ENCODE peak calls at places on chromosomes 2 and 18, in four cellular contexts. F is sigmoid colon, A is H1, C is PC-3. G is an unnamed sample.

GRCh38 chr18:43596106-43596712 is 318.9 kb upstream of the SYT4 start:
- DNase-seq in A (no peak), C (peak; percentile 42), F (no peak), G (no peak)

GRCh38 chr18:41887100-41887499 is 67.9 kb upstream of the PIK3C3 start:
- DNase-seq in C (no peak), F (no peak), A (no peak), G (no peak)

GRCh38 chr18:45149712-45150111 is 465.6 kb upstream of the SLC14A2 start:
- DNase-seq in F (no peak), C (no peak), A (no peak), G (no peak)

GRCh38 chr2:130393318-130393910 is 37.6 kb downstream of the PTPN18 start:
- DNase-seq in C (peak; percentile 45), A (no peak), F (no peak), G (no peak)

GRCh38 chr2:23402205-23402740 is 17.3 kb downstream of the KLHL29 start:
- DNase-seq in F (no peak), A (no peak), C (no peak), G (no peak)

GRCh38 chr18:46324556-46324955 is 220.4 kb downstream of the HAUS1 start:
- DNase-seq in A (no peak), C (peak; percentile 61), F (no peak), G (no peak)

GRCh38 chr18:75173125-75173432 is 35.9 kb downstream of the PTGR3 start:
- DNase-seq in C (peak; percentile 11), A (no peak), F (no peak), G (no peak)

GRCh38 chr2:157932480-157933205 is 56.5 kb upstream of the ACVR1 start:
- DNase-seq in F (no peak), C (no peak), A (peak; percentile 63), G (no peak)

GRCh38 chr2:216216951-216217903 is 108.1 kb downstream of the XRCC5 start:
- DNase-seq in C (peak; percentile 87), A (no peak), F (no peak), G (no peak)

GRCh38 chr18:8706545-8706980 is 1.2 kb downstream of the MTCL1 start:
- DNase-seq in F (peak; percentile 65), C (peak; percentile 11), A (no peak), G (peak; percentile 79)

GRCh38 chr18:8708670-8709069 is 3.3 kb downstream of the MTCL1 start:
- DNase-seq in A (no peak), C (no peak), F (no peak), G (no peak)

GRCh38 chr18:8706981-8707940 is 1.9 kb downstream of the MTCL1 start:
- DNase-seq in F (peak; percentile 87), A (no peak), C (peak; percentile 83), G (peak; percentile 84)

GRCh38 chr18:8709248-8710059 is 4.1 kb downstream of the MTCL1 start:
- DNase-seq in A (no peak), F (no peak), C (no peak), G (no peak)

GRCh38 chr18:8707946-8708345 is 2.6 kb downstream of the MTCL1 start:
- DNase-seq in F (no peak), C (no peak), A (no peak), G (no peak)
- TF ChIP-seq CTCF in F (no peak), C (no peak), A (no peak), G (no peak)

GRCh38 chr18:63480476-63480875 is 3.7 kb downstream of the SERPINB5 start:
- DNase-seq in C (no peak), A (no peak), F (no peak), G (no peak)
- H3K4me3 ChIP-seq in C (peak overlapping the region; percentile 95), A (no peak overlapping the region), F (no peak overlapping the region), G (no peak overlapping the region)

GRCh38 chr18:57790316-57790715 is 12.8 kb downstream of the ATP8B1 start:
- DNase-seq in C (no peak), A (no peak), F (no peak), G (no peak)

GRCh38 chr18:57793630-57793986 is 9.5 kb downstream of the ATP8B1 start:
- DNase-seq in F (no peak), C (no peak), A (no peak), G (no peak)

GRCh38 chr18:57791192-57791591 is 11.9 kb downstream of the ATP8B1 start:
- DNase-seq in A (no peak), C (no peak), F (no peak), G (no peak)

GRCh38 chr18:57792741-57793629 is 10.1 kb downstream of the ATP8B1 start:
- DNase-seq in A (no peak), F (no peak), C (no peak), G (no peak)

GRCh38 chr18:57791911-57792310 is 11.2 kb downstream of the ATP8B1 start:
- DNase-seq in F (no peak), C (no peak), A (no peak), G (no peak)
- H3K4me1 ChIP-seq in F (peaks cover 55% of the 10 kb centered on the region), C (peaks cover 61% of the 10 kb centered on the region), A (no peaks in the 10 kb centered on the region), G (peaks cover 18% of the 10 kb centered on the region)

DNA sequence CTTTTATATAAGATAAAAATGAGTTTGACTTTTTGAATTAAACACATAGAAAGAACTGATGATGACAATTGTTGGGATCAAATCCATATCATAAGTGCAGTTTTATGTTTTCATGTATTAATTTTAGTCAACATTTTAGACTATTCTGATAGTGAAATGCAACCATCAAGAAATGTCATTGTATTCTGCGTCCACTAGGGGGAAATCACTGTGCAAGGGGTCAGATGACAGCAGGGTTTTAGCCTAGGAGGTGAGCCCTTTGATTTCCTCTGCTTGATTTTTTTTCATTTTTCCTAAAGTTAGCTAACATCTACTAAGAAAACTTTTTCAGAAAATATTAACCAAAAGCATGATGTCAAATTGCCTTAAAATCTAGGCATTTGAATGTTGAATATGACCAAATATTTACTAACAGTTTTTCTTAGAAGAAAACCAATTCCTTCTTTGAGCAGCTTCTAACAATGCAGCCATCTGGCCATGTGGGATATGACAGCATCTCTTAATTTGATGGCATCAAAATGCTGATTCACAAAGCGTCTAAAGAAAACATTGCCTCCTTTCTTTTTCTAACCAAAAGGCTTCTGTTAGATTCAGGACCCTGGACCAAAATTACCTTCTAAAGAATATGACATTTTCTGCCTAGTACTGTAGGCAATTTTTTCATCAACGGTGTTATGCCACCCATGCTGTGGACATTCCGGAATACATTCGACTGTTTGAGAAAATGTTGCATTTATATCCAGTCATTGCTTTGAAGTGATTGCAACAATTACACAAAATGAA is 141.5 kb downstream of the SPHKAP start:
- DNase-seq in F (no peak), A (no peak), C (peak; percentile 51), G (no peak)
- TF ChIP-seq CTCF in F (no peak), A (peak; percentile 7), C (peak; percentile 84), G (peak; percentile 52)

GRCh38 chr2:181420259-181421130 is 36.7 kb upstream of the ITGA4 start:
- DNase-seq in F (no peak), C (no peak), A (no peak), G (no peak)

GRCh38 chr2:181419124-181419855 is 37.9 kb upstream of the ITGA4 start:
- DNase-seq in F (no peak), A (no peak), C (no peak), G (no peak)

GRCh38 chr2:181426687-181427086 is 30.5 kb upstream of the ITGA4 start:
- DNase-seq in F (no peak), A (no peak), C (no peak), G (no peak)

GRCh38 chr2:181421131-181421458 is 36.1 kb upstream of the ITGA4 start:
- DNase-seq in C (no peak), F (no peak), A (no peak), G (no peak)

DNA sequence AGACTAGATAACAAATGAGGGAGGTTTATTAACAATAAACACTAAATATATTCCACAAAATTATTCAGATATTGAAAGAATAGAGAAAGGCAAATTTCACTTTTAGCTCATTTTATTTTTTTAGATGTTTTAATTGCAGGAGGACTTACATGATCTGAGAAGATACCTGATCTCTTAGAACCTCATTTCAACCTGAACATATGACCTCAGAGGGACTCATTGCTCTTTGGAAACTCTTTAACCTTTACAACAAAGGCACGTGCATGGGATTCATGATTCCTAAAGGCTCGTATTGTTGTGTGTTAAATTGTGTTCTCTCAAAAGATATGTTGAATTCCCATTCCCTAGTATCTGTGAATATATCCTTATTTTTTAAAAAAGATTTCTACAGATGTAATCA is 35.7 kb upstream of the ITGA4 start:
- DNase-seq in C (no peak), F (no peak), A (no peak), G (no peak)
- H3K4me3 ChIP-seq in C (no peak overlapping the region), F (no peak overlapping the region), A (no peak overlapping the region), G (no peak overlapping the region)

GRCh38 chr2:239266779-239267410 is 133.9 kb downstream of the HDAC4 start:
- DNase-seq in A (no peak), F (peak; percentile 64), C (no peak), G (no peak)
- H3K4me1 ChIP-seq in A (peaks cover 22% of the 10 kb centered on the region), F (peaks cover 100% of the 10 kb centered on the region), C (peaks cover 34% of the 10 kb centered on the region), G (peaks cover 49% of the 10 kb centered on the region)

GRCh38 chr2:231612199-231613053 is 19.8 kb downstream of the TEX44 start:
- DNase-seq in C (peak; percentile 84), A (no peak), F (peak; percentile 98), G (peak; percentile 93)

GRCh38 chr2:231613054-231613654 is 20.5 kb downstream of the TEX44 start:
- DNase-seq in A (no peak), F (peak; percentile 83), C (no peak), G (no peak)

GRCh38 chr2:231613655-231614558 is 21.2 kb downstream of the TEX44 start:
- DNase-seq in F (peak; percentile 97), C (peak; percentile 79), A (no peak), G (peak; percentile 93)

GRCh38 chr2:231614559-231615057 is 21.9 kb downstream of the TEX44 start:
- DNase-seq in C (no peak), F (no peak), A (no peak), G (peak; percentile 84)

DNA sequence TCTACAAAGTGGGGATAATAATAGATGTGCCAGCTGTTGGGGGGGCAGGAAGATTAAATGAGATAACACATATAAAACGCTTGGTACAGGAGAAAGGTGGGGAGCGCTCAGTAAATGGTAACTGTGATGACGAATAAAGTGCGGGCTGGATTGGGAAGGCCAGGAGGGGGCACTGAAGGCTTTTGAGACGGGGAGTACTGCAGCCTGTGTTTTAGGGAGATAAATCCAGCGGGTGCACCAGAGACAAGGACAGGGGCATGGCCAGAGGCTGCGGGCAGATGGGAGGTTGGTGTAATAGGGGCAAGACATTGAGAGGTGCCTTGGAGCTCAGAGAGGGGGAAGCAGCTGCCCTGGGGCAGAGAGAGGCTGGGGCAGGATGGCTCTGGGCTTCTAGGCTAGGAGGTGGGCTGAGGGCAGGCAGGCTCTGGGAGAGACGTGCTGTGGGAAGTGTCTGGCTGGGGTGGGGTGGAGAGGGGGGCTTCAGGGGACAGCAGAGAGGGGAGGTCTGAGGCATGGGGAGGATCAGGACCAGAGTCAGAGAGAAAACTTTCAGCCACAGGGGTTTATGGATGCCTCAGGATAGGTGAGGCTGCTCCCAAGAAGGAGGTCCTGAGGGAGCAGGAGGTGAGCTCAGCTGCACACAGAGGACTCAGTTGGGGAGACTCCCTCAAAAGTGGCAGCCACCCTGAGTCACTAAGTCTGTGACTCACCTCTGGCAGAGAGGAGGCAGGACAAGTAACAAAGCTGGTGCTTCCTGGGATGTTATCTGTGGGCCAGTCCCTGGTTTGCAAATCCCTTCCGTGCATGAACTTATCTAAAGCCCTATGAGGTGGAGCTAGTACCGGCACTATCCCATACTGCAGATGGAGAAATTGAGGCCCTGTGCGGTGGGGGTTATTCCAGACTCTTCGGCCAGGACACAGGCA is 18.9 kb downstream of the TEX44 start:
- DNase-seq in A (no peak), C (peak; percentile 88), F (peak; percentile 83), G (no peak)
- TF ChIP-seq CTCF in A (no peak), C (peak; percentile 26), F (peak; percentile 46), G (no peak)

G was measured in left lung.